ENCODE peak calls at places on chromosomes 3 and 15, in nine cellular contexts. N is substantia nigra; L is stimulated activated CD4-positive, alpha-beta T cell treated with anti-CD3 and anti-CD28 coated beads, Interleukin-1b, Interleukin-23, amount 100 ng/mL, for 1 hour; S is HTR-8/SVneo; C is PC-3; F is kidney; K is adrenal gland; B is NCI-H524 treated with DMSO at 0.1 percent for 48 hours; W is amygdala. Q is an unnamed sample.

GRCh38 chr15:83320831-83321230 is 36.4 kb upstream of the BNC1 start:
- DNase-seq in N (no peak), L (no peak), S (no peak), C (no peak), F (no peak), K (no peak), B (no peak), W (no peak), Q (no peak)

GRCh38 chr15:67175643-67176071 is 78.8 kb downstream of the AAGAB start:
- DNase-seq in N (no peak), L (no peak), S (no peak), C (no peak), F (no peak), K (peak), B (no peak), W (no peak), Q (no peak)

GRCh38 chr15:62878070-62878469 is 164.5 kb upstream of the TPM1 start:
- DNase-seq in N (no peak), L (no peak), S (no peak), C (no peak), F (no peak), K (no peak), B (no peak), W (no peak), Q (no peak)

GRCh38 chr3:169699536-169700050 is 36.1 kb upstream of the MECOM start:
- DNase-seq in N (no peak), L (no peak), S (no peak), C (no peak), F (peak), K (peak), B (no peak), W (no peak), Q (peak)

GRCh38 chr15:90191795-90192494 is 9.2 kb upstream of the SEMA4B start:
- DNase-seq in N (peak), L (no peak), S (no peak), C (no peak), F (peak), K (peak), B (peak), W (peak), Q (peak)

GRCh38 chr3:153052096-153052460 is 109.9 kb upstream of the RAP2B start:
- DNase-seq in N (no peak), L (no peak), S (no peak), C (peak), F (no peak), K (peak), B (no peak), W (no peak), Q (no peak)

GRCh38 chr3:172152869-172153268 is 113.5 kb downstream of the FNDC3B start:
- DNase-seq in N (no peak), L (no peak), S (no peak), C (peak), F (no peak), K (peak), B (no peak), W (no peak), Q (no peak)

GRCh38 chr15:51135276-51135675 is 40.6 kb upstream of the TNFAIP8L3 start:
- DNase-seq in N (no peak), L (no peak), S (no peak), C (no peak), F (no peak), K (no peak), B (no peak), W (no peak), Q (no peak)

Q was measured in DMS 273 treated with DMSO at 0.1 percent for 48 hours.